ENCODE peak calls at places on chromosome 4, in nine cellular contexts. One of them, this sample, is unnamed.

GRCh38 chr4:112704991-112705845 is 68.3 kb downstream of the LARP7 start:
- DNase-seq in non-pigmented ciliary epithelial cell: peak
- DNase-seq in Peyer's patch: no peak
- DNase-seq in GOT3: no peak
- DNase-seq in naive thymus-derived CD8-positive, alpha-beta T cell: no peak
- DNase-seq in stimulated activated effector memory CD8-positive, alpha-beta T cell treated with anti-CD3 and anti-CD28 coated beads, Interleukin-12 subunit alpha, Interleukin-12 subunit beta, amount 100 ng/mL, for 72 hours: no peak
- DNase-seq in progenitor cell of endocrine pancreas: peak
- DNase-seq in NCI-H1930: no peak
- DNase-seq in H9: peak
- DNase-seq in this sample: peak

GRCh38 chr4:76280488-76281441 is 25.8 kb upstream of the STBD1 start:
- DNase-seq in stimulated activated effector memory CD8-positive, alpha-beta T cell treated with anti-CD3 and anti-CD28 coated beads, Interleukin-12 subunit alpha, Interleukin-12 subunit beta, amount 100 ng/mL, for 72 hours: no peak
- DNase-seq in naive thymus-derived CD8-positive, alpha-beta T cell: no peak
- DNase-seq in GOT3: no peak
- DNase-seq in progenitor cell of endocrine pancreas: no peak
- DNase-seq in non-pigmented ciliary epithelial cell: no peak
- DNase-seq in NCI-H1930: no peak
- DNase-seq in H9: no peak
- DNase-seq in Peyer's patch: no peak
- DNase-seq in this sample: no peak

GRCh38 chr4:120064887-120065286 is 1.8 kb downstream of the MAD2L1 start:
- DNase-seq in GOT3: no peak
- DNase-seq in non-pigmented ciliary epithelial cell: no peak
- DNase-seq in progenitor cell of endocrine pancreas: no peak
- DNase-seq in H9: no peak
- DNase-seq in NCI-H1930: no peak
- DNase-seq in Peyer's patch: no peak
- DNase-seq in naive thymus-derived CD8-positive, alpha-beta T cell: no peak
- DNase-seq in stimulated activated effector memory CD8-positive, alpha-beta T cell treated with anti-CD3 and anti-CD28 coated beads, Interleukin-12 subunit alpha, Interleukin-12 subunit beta, amount 100 ng/mL, for 72 hours: no peak
- DNase-seq in this sample: no peak

GRCh38 chr4:16914208-16914607 is 15.8 kb upstream of the LDB2 start:
- DNase-seq in naive thymus-derived CD8-positive, alpha-beta T cell: no peak
- DNase-seq in non-pigmented ciliary epithelial cell: no peak
- DNase-seq in NCI-H1930: no peak
- DNase-seq in stimulated activated effector memory CD8-positive, alpha-beta T cell treated with anti-CD3 and anti-CD28 coated beads, Interleukin-12 subunit alpha, Interleukin-12 subunit beta, amount 100 ng/mL, for 72 hours: no peak
- DNase-seq in GOT3: no peak
- DNase-seq in Peyer's patch: no peak
- DNase-seq in progenitor cell of endocrine pancreas: no peak
- DNase-seq in H9: peak
- DNase-seq in this sample: no peak

GRCh38 chr4:185305979-185306442 is 89.7 kb downstream of the LRP2BP start:
- DNase-seq in progenitor cell of endocrine pancreas: no peak
- DNase-seq in H9: peak
- DNase-seq in non-pigmented ciliary epithelial cell: peak
- DNase-seq in NCI-H1930: peak
- DNase-seq in GOT3: peak
- DNase-seq in Peyer's patch: no peak
- DNase-seq in stimulated activated effector memory CD8-positive, alpha-beta T cell treated with anti-CD3 and anti-CD28 coated beads, Interleukin-12 subunit alpha, Interleukin-12 subunit beta, amount 100 ng/mL, for 72 hours: no peak
- DNase-seq in naive thymus-derived CD8-positive, alpha-beta T cell: no peak
- DNase-seq in this sample: no peak

GRCh38 chr4:33411182-33411581 is 2691.0 kb downstream of the PCDH7 start:
- DNase-seq in non-pigmented ciliary epithelial cell: peak
- DNase-seq in progenitor cell of endocrine pancreas: no peak
- DNase-seq in H9: no peak
- DNase-seq in naive thymus-derived CD8-positive, alpha-beta T cell: no peak
- DNase-seq in stimulated activated effector memory CD8-positive, alpha-beta T cell treated with anti-CD3 and anti-CD28 coated beads, Interleukin-12 subunit alpha, Interleukin-12 subunit beta, amount 100 ng/mL, for 72 hours: no peak
- DNase-seq in Peyer's patch: no peak
- DNase-seq in NCI-H1930: no peak
- DNase-seq in GOT3: no peak
- DNase-seq in this sample: no peak

GRCh38 chr4:111283066-111283677 is 660.3 kb upstream of the PITX2 start:
- DNase-seq in naive thymus-derived CD8-positive, alpha-beta T cell: no peak
- DNase-seq in Peyer's patch: peak
- DNase-seq in NCI-H1930: no peak
- DNase-seq in H9: peak
- DNase-seq in progenitor cell of endocrine pancreas: peak
- DNase-seq in non-pigmented ciliary epithelial cell: peak
- DNase-seq in stimulated activated effector memory CD8-positive, alpha-beta T cell treated with anti-CD3 and anti-CD28 coated beads, Interleukin-12 subunit alpha, Interleukin-12 subunit beta, amount 100 ng/mL, for 72 hours: peak
- DNase-seq in GOT3: no peak
- DNase-seq in this sample: no peak

GRCh38 chr4:72817012-72817411 is 248.0 kb upstream of the ADAMTS3 start:
- DNase-seq in naive thymus-derived CD8-positive, alpha-beta T cell: no peak
- DNase-seq in non-pigmented ciliary epithelial cell: no peak
- DNase-seq in progenitor cell of endocrine pancreas: no peak
- DNase-seq in GOT3: no peak
- DNase-seq in stimulated activated effector memory CD8-positive, alpha-beta T cell treated with anti-CD3 and anti-CD28 coated beads, Interleukin-12 subunit alpha, Interleukin-12 subunit beta, amount 100 ng/mL, for 72 hours: no peak
- DNase-seq in NCI-H1930: no peak
- DNase-seq in H9: no peak
- DNase-seq in Peyer's patch: no peak
- DNase-seq in this sample: no peak

GRCh38 chr4:87012265-87012953 is 77.6 kb downstream of the AFF1 start:
- DNase-seq in H9: no peak
- DNase-seq in progenitor cell of endocrine pancreas: no peak
- DNase-seq in GOT3: no peak
- DNase-seq in naive thymus-derived CD8-positive, alpha-beta T cell: no peak
- DNase-seq in Peyer's patch: no peak
- DNase-seq in non-pigmented ciliary epithelial cell: no peak
- DNase-seq in NCI-H1930: no peak
- DNase-seq in stimulated activated effector memory CD8-positive, alpha-beta T cell treated with anti-CD3 and anti-CD28 coated beads, Interleukin-12 subunit alpha, Interleukin-12 subunit beta, amount 100 ng/mL, for 72 hours: no peak
- DNase-seq in this sample: no peak

GRCh38 chr4:1043658-1044468 is 32.4 kb downstream of the FGFRL1 start:
- DNase-seq in GOT3: peak
- DNase-seq in progenitor cell of endocrine pancreas: peak
- DNase-seq in H9: peak
- DNase-seq in naive thymus-derived CD8-positive, alpha-beta T cell: peak
- DNase-seq in Peyer's patch: peak
- DNase-seq in stimulated activated effector memory CD8-positive, alpha-beta T cell treated with anti-CD3 and anti-CD28 coated beads, Interleukin-12 subunit alpha, Interleukin-12 subunit beta, amount 100 ng/mL, for 72 hours: no peak
- DNase-seq in non-pigmented ciliary epithelial cell: peak
- DNase-seq in NCI-H1930: no peak
- DNase-seq in this sample: peak

GRCh38 chr4:10983274-10983673 is 298.7 kb upstream of the CLNK start:
- DNase-seq in naive thymus-derived CD8-positive, alpha-beta T cell: no peak
- DNase-seq in progenitor cell of endocrine pancreas: no peak
- DNase-seq in stimulated activated effector memory CD8-positive, alpha-beta T cell treated with anti-CD3 and anti-CD28 coated beads, Interleukin-12 subunit alpha, Interleukin-12 subunit beta, amount 100 ng/mL, for 72 hours: no peak
- DNase-seq in H9: no peak
- DNase-seq in NCI-H1930: no peak
- DNase-seq in non-pigmented ciliary epithelial cell: no peak
- DNase-seq in GOT3: no peak
- DNase-seq in Peyer's patch: peak
- DNase-seq in this sample: no peak

GRCh38 chr4:139528377-139529005 is 27.5 kb downstream of the SETD7 start:
- DNase-seq in H9: no peak
- DNase-seq in progenitor cell of endocrine pancreas: no peak
- DNase-seq in Peyer's patch: peak
- DNase-seq in GOT3: peak
- DNase-seq in NCI-H1930: no peak
- DNase-seq in naive thymus-derived CD8-positive, alpha-beta T cell: no peak
- DNase-seq in non-pigmented ciliary epithelial cell: peak
- DNase-seq in stimulated activated effector memory CD8-positive, alpha-beta T cell treated with anti-CD3 and anti-CD28 coated beads, Interleukin-12 subunit alpha, Interleukin-12 subunit beta, amount 100 ng/mL, for 72 hours: no peak
- DNase-seq in this sample: no peak

GRCh38 chr4:67549123-67549522 is 3.8 kb upstream of the CENPC start:
- DNase-seq in GOT3: no peak
- DNase-seq in H9: no peak
- DNase-seq in stimulated activated effector memory CD8-positive, alpha-beta T cell treated with anti-CD3 and anti-CD28 coated beads, Interleukin-12 subunit alpha, Interleukin-12 subunit beta, amount 100 ng/mL, for 72 hours: no peak
- DNase-seq in NCI-H1930: no peak
- DNase-seq in naive thymus-derived CD8-positive, alpha-beta T cell: no peak
- DNase-seq in Peyer's patch: no peak
- DNase-seq in progenitor cell of endocrine pancreas: no peak
- DNase-seq in non-pigmented ciliary epithelial cell: no peak
- DNase-seq in this sample: no peak

GRCh38 chr4:20248155-20248558 is 3.5 kb upstream of the SLIT2 start:
- DNase-seq in H9: no peak
- DNase-seq in Peyer's patch: no peak
- DNase-seq in stimulated activated effector memory CD8-positive, alpha-beta T cell treated with anti-CD3 and anti-CD28 coated beads, Interleukin-12 subunit alpha, Interleukin-12 subunit beta, amount 100 ng/mL, for 72 hours: no peak
- DNase-seq in NCI-H1930: no peak
- DNase-seq in GOT3: no peak
- DNase-seq in non-pigmented ciliary epithelial cell: peak
- DNase-seq in progenitor cell of endocrine pancreas: no peak
- DNase-seq in naive thymus-derived CD8-positive, alpha-beta T cell: no peak
- DNase-seq in this sample: no peak

GRCh38 chr4:165355900-165356300 is 22.9 kb upstream of the CPE start:
- DNase-seq in progenitor cell of endocrine pancreas: no peak
- DNase-seq in naive thymus-derived CD8-positive, alpha-beta T cell: no peak
- DNase-seq in non-pigmented ciliary epithelial cell: no peak
- DNase-seq in H9: peak
- DNase-seq in Peyer's patch: peak
- DNase-seq in GOT3: no peak
- DNase-seq in stimulated activated effector memory CD8-positive, alpha-beta T cell treated with anti-CD3 and anti-CD28 coated beads, Interleukin-12 subunit alpha, Interleukin-12 subunit beta, amount 100 ng/mL, for 72 hours: no peak
- DNase-seq in NCI-H1930: peak
- DNase-seq in this sample: no peak

GRCh38 chr4:101157415-101158135 is 189.8 kb downstream of the PPP3CA start:
- DNase-seq in progenitor cell of endocrine pancreas: no peak
- DNase-seq in naive thymus-derived CD8-positive, alpha-beta T cell: no peak
- DNase-seq in non-pigmented ciliary epithelial cell: no peak
- DNase-seq in NCI-H1930: no peak
- DNase-seq in Peyer's patch: no peak
- DNase-seq in GOT3: no peak
- DNase-seq in stimulated activated effector memory CD8-positive, alpha-beta T cell treated with anti-CD3 and anti-CD28 coated beads, Interleukin-12 subunit alpha, Interleukin-12 subunit beta, amount 100 ng/mL, for 72 hours: no peak
- DNase-seq in H9: no peak
- DNase-seq in this sample: no peak

GRCh38 chr4:7938513-7939376 is 916 bp downstream of the AFAP1 start:
- DNase-seq in NCI-H1930: no peak
- DNase-seq in H9: no peak
- DNase-seq in Peyer's patch: no peak
- DNase-seq in stimulated activated effector memory CD8-positive, alpha-beta T cell treated with anti-CD3 and anti-CD28 coated beads, Interleukin-12 subunit alpha, Interleukin-12 subunit beta, amount 100 ng/mL, for 72 hours: no peak
- DNase-seq in naive thymus-derived CD8-positive, alpha-beta T cell: no peak
- DNase-seq in progenitor cell of endocrine pancreas: peak
- DNase-seq in GOT3: no peak
- DNase-seq in non-pigmented ciliary epithelial cell: no peak
- DNase-seq in this sample: no peak

GRCh38 chr4:70927502-70928139 is 25.5 kb downstream of the MOB1B start:
- DNase-seq in stimulated activated effector memory CD8-positive, alpha-beta T cell treated with anti-CD3 and anti-CD28 coated beads, Interleukin-12 subunit alpha, Interleukin-12 subunit beta, amount 100 ng/mL, for 72 hours: no peak
- DNase-seq in progenitor cell of endocrine pancreas: no peak
- DNase-seq in non-pigmented ciliary epithelial cell: no peak
- DNase-seq in Peyer's patch: peak
- DNase-seq in naive thymus-derived CD8-positive, alpha-beta T cell: no peak
- DNase-seq in NCI-H1930: no peak
- DNase-seq in GOT3: no peak
- DNase-seq in H9: no peak
- DNase-seq in this sample: no peak

GRCh38 chr4:121057466-121057911 is 14.8 kb downstream of the NDNF start:
- DNase-seq in NCI-H1930: no peak
- DNase-seq in Peyer's patch: no peak
- DNase-seq in stimulated activated effector memory CD8-positive, alpha-beta T cell treated with anti-CD3 and anti-CD28 coated beads, Interleukin-12 subunit alpha, Interleukin-12 subunit beta, amount 100 ng/mL, for 72 hours: no peak
- DNase-seq in GOT3: no peak
- DNase-seq in naive thymus-derived CD8-positive, alpha-beta T cell: no peak
- DNase-seq in progenitor cell of endocrine pancreas: no peak
- DNase-seq in H9: no peak
- DNase-seq in non-pigmented ciliary epithelial cell: no peak
- DNase-seq in this sample: no peak

GRCh38 chr4:183876268-183876934 is 28.7 kb upstream of the STOX2 start:
- DNase-seq in progenitor cell of endocrine pancreas: no peak
- DNase-seq in GOT3: no peak
- DNase-seq in stimulated activated effector memory CD8-positive, alpha-beta T cell treated with anti-CD3 and anti-CD28 coated beads, Interleukin-12 subunit alpha, Interleukin-12 subunit beta, amount 100 ng/mL, for 72 hours: no peak
- DNase-seq in H9: no peak
- DNase-seq in Peyer's patch: peak
- DNase-seq in NCI-H1930: no peak
- DNase-seq in non-pigmented ciliary epithelial cell: peak
- DNase-seq in naive thymus-derived CD8-positive, alpha-beta T cell: no peak
- DNase-seq in this sample: peak

GRCh38 chr4:48698029-48698901 is 81.8 kb downstream of the FRYL start:
- DNase-seq in H9: no peak
- DNase-seq in NCI-H1930: no peak
- DNase-seq in Peyer's patch: peak
- DNase-seq in naive thymus-derived CD8-positive, alpha-beta T cell: no peak
- DNase-seq in stimulated activated effector memory CD8-positive, alpha-beta T cell treated with anti-CD3 and anti-CD28 coated beads, Interleukin-12 subunit alpha, Interleukin-12 subunit beta, amount 100 ng/mL, for 72 hours: no peak
- DNase-seq in non-pigmented ciliary epithelial cell: peak
- DNase-seq in progenitor cell of endocrine pancreas: no peak
- DNase-seq in GOT3: no peak
- DNase-seq in this sample: no peak

GRCh38 chr4:174089711-174090110 is 193.8 kb downstream of the FBXO8 start:
- DNase-seq in GOT3: no peak
- DNase-seq in non-pigmented ciliary epithelial cell: no peak
- DNase-seq in Peyer's patch: no peak
- DNase-seq in progenitor cell of endocrine pancreas: no peak
- DNase-seq in H9: no peak
- DNase-seq in naive thymus-derived CD8-positive, alpha-beta T cell: no peak
- DNase-seq in NCI-H1930: no peak
- DNase-seq in stimulated activated effector memory CD8-positive, alpha-beta T cell treated with anti-CD3 and anti-CD28 coated beads, Interleukin-12 subunit alpha, Interleukin-12 subunit beta, amount 100 ng/mL, for 72 hours: no peak
- DNase-seq in this sample: no peak

GRCh38 chr4:169212981-169213380 is 57.8 kb downstream of the SH3RF1 start:
- DNase-seq in non-pigmented ciliary epithelial cell: no peak
- DNase-seq in progenitor cell of endocrine pancreas: no peak
- DNase-seq in naive thymus-derived CD8-positive, alpha-beta T cell: no peak
- DNase-seq in Peyer's patch: no peak
- DNase-seq in NCI-H1930: no peak
- DNase-seq in H9: no peak
- DNase-seq in GOT3: no peak
- DNase-seq in stimulated activated effector memory CD8-positive, alpha-beta T cell treated with anti-CD3 and anti-CD28 coated beads, Interleukin-12 subunit alpha, Interleukin-12 subunit beta, amount 100 ng/mL, for 72 hours: no peak
- DNase-seq in this sample: no peak

GRCh38 chr4:153260553-153261306 is 56.5 kb downstream of the TRIM2 start:
- DNase-seq in NCI-H1930: no peak
- DNase-seq in stimulated activated effector memory CD8-positive, alpha-beta T cell treated with anti-CD3 and anti-CD28 coated beads, Interleukin-12 subunit alpha, Interleukin-12 subunit beta, amount 100 ng/mL, for 72 hours: no peak
- DNase-seq in Peyer's patch: no peak
- DNase-seq in H9: no peak
- DNase-seq in non-pigmented ciliary epithelial cell: no peak
- DNase-seq in GOT3: no peak
- DNase-seq in progenitor cell of endocrine pancreas: no peak
- DNase-seq in naive thymus-derived CD8-positive, alpha-beta T cell: no peak
- DNase-seq in this sample: no peak